ENCODE peak calls at places on chromosome 21, in eight cellular contexts. O is cardiac fibroblast, A is ELR, F is hippocampal formation, N is brain microvascular endothelial cell, D is esophagus squamous epithelium, G is T-helper 2 cell, Y is glomerular endothelial cell. V is an unnamed sample.

GRCh38 chr21:28776251-28776650 is 216.4 kb downstream of the LTN1 start:
- DNase-seq in O (peak; percentile 89), A (peak; percentile 65), F (no peak), N (peak; percentile 95), D (no peak), G (no peak), Y (no peak), V (no peak)

GRCh38 chr21:35377505-35378090 is 328.5 kb upstream of the RUNX1 start:
- DNase-seq in O (peak; percentile 46), A (peak; percentile 56), F (no peak), N (peak; percentile 35), D (no peak), G (no peak), Y (no peak), V (no peak)

GRCh38 chr21:29025328-29025713 is 853 bp downstream of the USP16 start:
- DNase-seq in O (peak; percentile 45), A (peak; percentile 56), F (no peak), N (peak; percentile 11), D (no peak), G (no peak), Y (no peak), V (no peak)

GRCh38 chr21:42153046-42153685 is 65.8 kb upstream of the ABCG1 start:
- DNase-seq in O (no peak), A (no peak), F (no peak), N (no peak), D (no peak), G (no peak), Y (no peak), V (no peak)

GRCh38 chr21:35144978-35145377 is 95.9 kb upstream of the RUNX1 start:
- DNase-seq in O (no peak), A (no peak), F (no peak), N (no peak), D (no peak), G (no peak), Y (no peak), V (no peak)

GRCh38 chr21:27219068-27219467 is 252.2 kb upstream of the ADAMTS5 start:
- DNase-seq in O (peak; percentile 89), A (peak; percentile 68), F (no peak), N (peak; percentile 34), D (no peak), G (no peak), Y (no peak), V (no peak)

GRCh38 chr21:34808569-34809204 is 139.9 kb downstream of the CLIC6 start:
- DNase-seq in O (peak; percentile 93), A (peak; percentile 83), F (no peak), N (peak; percentile 90), D (no peak), G (no peak), Y (no peak), V (no peak)

GRCh38 chr21:45877821-45878469 is 103.6 kb upstream of the COL6A1 start:
- DNase-seq in O (peak; percentile 15), A (no peak), F (no peak), N (no peak), D (no peak), G (no peak), Y (no peak), V (no peak)

GRCh38 chr21:41219498-41220207 is 51.7 kb downstream of the BACE2 start:
- DNase-seq in O (no peak), A (no peak), F (no peak), N (no peak), D (no peak), G (no peak), Y (no peak), V (no peak)

V was measured in heart right ventricle.